ENCODE peak calls at places on chromosomes 7 and 10, in eight cellular contexts. V, Q, T, Y, G, X, U and E are unnamed samples.

GRCh38 chr10:25820496-25821415 is 113.3 kb upstream of the MYO3A start:
- DNase-seq in U (no peak), T (no peak), Q (peak), Y (no peak), V (no peak), X (no peak), G (no peak), E (no peak)

GRCh38 chr10:43203491-43204393 is 63.1 kb downstream of the RASGEF1A start:
- DNase-seq in Q (no peak), X (peak), V (no peak), Y (no peak), T (no peak), U (peak), G (peak), E (no peak)

GRCh38 chr7:1532456-1533254 is 2.2 kb downstream of the MAFK start:
- DNase-seq in T (peak), G (no peak), Q (no peak), X (peak), Y (no peak), V (peak), U (peak), E (peak)

GRCh38 chr10:73887038-73888015 is 13.0 kb upstream of the CAMK2G start:
- DNase-seq in V (peak), U (peak), G (no peak), T (peak), Q (no peak), X (peak), Y (peak), E (peak)

GRCh38 chr10:91690412-91690811 is 57.5 kb upstream of the PPP1R3C start:
- DNase-seq in T (no peak), Q (no peak), Y (no peak), X (no peak), G (no peak), U (no peak), V (no peak), E (no peak)

GRCh38 chr10:100436255-100436654 is 26.6 kb upstream of the WNT8B start:
- DNase-seq in V (no peak), T (no peak), X (no peak), U (no peak), G (no peak), Y (no peak), Q (no peak), E (no peak)

GRCh38 chr10:43437141-43437860 is 390 bp downstream of the ZNF487 start:
- DNase-seq in U (no peak), V (peak), X (no peak), G (no peak), Y (no peak), T (no peak), Q (no peak), E (no peak)

GRCh38 chr7:2015251-2015871 is 217.4 kb downstream of the MAD1L1 start:
- DNase-seq in Y (no peak), Q (no peak), U (peak), G (no peak), V (no peak), T (no peak), X (no peak), E (no peak)

GRCh38 chr10:131402771-131403723 is 91.5 kb upstream of the TCERG1L start:
- DNase-seq in G (no peak), Y (no peak), Q (no peak), U (no peak), V (no peak), T (no peak), X (no peak), E (no peak)

GRCh38 chr10:32943395-32943794 is 14.6 kb downstream of the ITGB1 start:
- DNase-seq in T (no peak), X (no peak), V (no peak), Y (no peak), Q (no peak), U (no peak), G (no peak), E (no peak)

GRCh38 chr10:132371641-132372081 is 25.3 kb upstream of the PWWP2B start:
- DNase-seq in V (no peak), Q (no peak), T (no peak), U (peak), G (no peak), X (no peak), Y (no peak), E (peak)

GRCh38 chr7:126803990-126804389 is 448.8 kb downstream of the GRM8 start:
- DNase-seq in G (no peak), Y (no peak), V (no peak), Q (no peak), U (no peak), T (no peak), X (no peak), E (no peak)